ENCODE peak calls at places on chromosomes 13 and 19, in seven cellular contexts. One of them, this sample, is unnamed.

GRCh38 chr13:34357435-34358232 is 539.7 kb downstream of the RFC3 start:
- DNase-seq in upper lobe of left lung: no peak
- DNase-seq in transverse colon: no peak
- DNase-seq in adrenal gland: peak; percentile 59
- DNase-seq in tibial nerve: no peak
- DNase-seq in HCT116: no peak
- DNase-seq in ovary: no peak
- DNase-seq in this sample: no peak

GRCh38 chr19:51097166-51097736 is 11.0 kb downstream of the CTU1 start:
- DNase-seq in ovary: peak; percentile 78
- DNase-seq in upper lobe of left lung: no peak
- DNase-seq in tibial nerve: peak; percentile 21
- DNase-seq in HCT116: peak; percentile 31
- DNase-seq in adrenal gland: peak; percentile 78
- DNase-seq in transverse colon: peak; percentile 61
- DNase-seq in this sample: peak; percentile 75

GRCh38 chr19:58317481-58318072 is 9.2 kb upstream of the ZSCAN22 start:
- DNase-seq in adrenal gland: no peak
- DNase-seq in transverse colon: no peak
- DNase-seq in ovary: no peak
- DNase-seq in upper lobe of left lung: no peak
- DNase-seq in tibial nerve: no peak
- DNase-seq in HCT116: no peak
- DNase-seq in this sample: no peak

GRCh38 chr19:2436926-2437325 is 9.5 kb upstream of the TIMM13 start:
- DNase-seq in tibial nerve: no peak
- DNase-seq in upper lobe of left lung: peak; percentile 85
- DNase-seq in HCT116: no peak
- DNase-seq in adrenal gland: no peak
- DNase-seq in transverse colon: no peak
- DNase-seq in ovary: no peak
- DNase-seq in this sample: no peak

GRCh38 chr19:13029893-13030292 is 34.6 kb downstream of the NFIX start:
- DNase-seq in adrenal gland: no peak
- DNase-seq in HCT116: no peak
- DNase-seq in tibial nerve: no peak
- DNase-seq in ovary: no peak
- DNase-seq in upper lobe of left lung: no peak
- DNase-seq in transverse colon: peak; percentile 64
- DNase-seq in this sample: no peak

GRCh38 chr13:33483471-33483870 is 197.9 kb upstream of the STARD13 start:
- DNase-seq in upper lobe of left lung: no peak
- DNase-seq in adrenal gland: no peak
- DNase-seq in ovary: no peak
- DNase-seq in transverse colon: no peak
- DNase-seq in tibial nerve: no peak
- DNase-seq in HCT116: no peak
- DNase-seq in this sample: no peak

GRCh38 chr13:33321686-33322473 is 36.3 kb upstream of the STARD13 start:
- DNase-seq in HCT116: no peak
- DNase-seq in adrenal gland: no peak
- DNase-seq in upper lobe of left lung: no peak
- DNase-seq in tibial nerve: no peak
- DNase-seq in ovary: no peak
- DNase-seq in transverse colon: no peak
- DNase-seq in this sample: no peak

GRCh38 chr13:70613295-70613694 is 505.0 kb upstream of the KLHL1 start:
- DNase-seq in HCT116: no peak
- DNase-seq in tibial nerve: no peak
- DNase-seq in transverse colon: no peak
- DNase-seq in adrenal gland: no peak
- DNase-seq in ovary: no peak
- DNase-seq in upper lobe of left lung: no peak
- DNase-seq in this sample: no peak

GRCh38 chr19:49877879-49878743 is 609 bp downstream of the TBC1D17 start:
- DNase-seq in HCT116: peak; percentile 93
- DNase-seq in adrenal gland: peak; percentile 99
- DNase-seq in transverse colon: peak; percentile 99
- DNase-seq in tibial nerve: peak; percentile 98
- DNase-seq in ovary: peak; percentile 99
- DNase-seq in upper lobe of left lung: peak; percentile 98
- DNase-seq in this sample: peak; percentile 97

GRCh38 chr19:8615813-8616596 is 5.5 kb upstream of the ADAMTS10 start:
- DNase-seq in adrenal gland: peak; percentile 77
- DNase-seq in ovary: peak; percentile 48
- DNase-seq in upper lobe of left lung: no peak
- DNase-seq in tibial nerve: peak; percentile 36
- DNase-seq in HCT116: peak; percentile 60
- DNase-seq in transverse colon: peak; percentile 44
- DNase-seq in this sample: peak; percentile 60

GRCh38 chr19:11381535-11382369 is 2.4 kb downstream of the EPOR start:
- DNase-seq in tibial nerve: no peak
- DNase-seq in HCT116: peak; percentile 90
- DNase-seq in adrenal gland: peak; percentile 90
- DNase-seq in upper lobe of left lung: peak; percentile 92
- DNase-seq in ovary: peak; percentile 66
- DNase-seq in transverse colon: peak; percentile 78
- DNase-seq in this sample: peak; percentile 63
- TF ChIP-seq POLR2A in tibial nerve: no peak
- TF ChIP-seq POLR2A in HCT116: no peak
- TF ChIP-seq POLR2A in adrenal gland: peak; percentile 2
- TF ChIP-seq POLR2A in upper lobe of left lung: no peak
- TF ChIP-seq POLR2A in ovary: no peak
- TF ChIP-seq POLR2A in transverse colon: no peak
- TF ChIP-seq POLR2A in this sample: no peak

GRCh38 chr19:16328824-16329482 is 4.3 kb downstream of the KLF2 start:
- DNase-seq in transverse colon: no peak
- DNase-seq in tibial nerve: no peak
- DNase-seq in upper lobe of left lung: no peak
- DNase-seq in HCT116: no peak
- DNase-seq in adrenal gland: no peak
- DNase-seq in ovary: peak; percentile 45
- DNase-seq in this sample: no peak
- H3K27me3 ChIP-seq in transverse colon: no peaks in the 10 kb centered on the region
- H3K27me3 ChIP-seq in tibial nerve: no peaks in the 10 kb centered on the region
- H3K27me3 ChIP-seq in upper lobe of left lung: no peaks in the 10 kb centered on the region
- H3K27me3 ChIP-seq in HCT116: no peaks in the 10 kb centered on the region
- H3K27me3 ChIP-seq in adrenal gland: no peaks in the 10 kb centered on the region
- H3K27me3 ChIP-seq in ovary: no peaks in the 10 kb centered on the region
- H3K27me3 ChIP-seq in this sample: no peaks in the 10 kb centered on the region

GRCh38 chr13:21671793-21672680 is 1.2 kb downstream of the FGF9 start:
- DNase-seq in upper lobe of left lung: no peak
- DNase-seq in adrenal gland: peak; percentile 33
- DNase-seq in ovary: no peak
- DNase-seq in tibial nerve: no peak
- DNase-seq in HCT116: no peak
- DNase-seq in transverse colon: no peak
- DNase-seq in this sample: no peak

GRCh38 chr13:21672811-21673591 is 2.1 kb downstream of the FGF9 start:
- DNase-seq in adrenal gland: peak; percentile 42
- DNase-seq in upper lobe of left lung: no peak
- DNase-seq in transverse colon: no peak
- DNase-seq in tibial nerve: no peak
- DNase-seq in HCT116: no peak
- DNase-seq in ovary: no peak
- DNase-seq in this sample: no peak

GRCh38 chr13:21670006-21670882 is 629 bp upstream of the FGF9 start:
- DNase-seq in adrenal gland: peak; percentile 59
- DNase-seq in ovary: peak; percentile 63
- DNase-seq in transverse colon: peak; percentile 66
- DNase-seq in HCT116: no peak
- DNase-seq in tibial nerve: no peak
- DNase-seq in upper lobe of left lung: peak; percentile 90
- DNase-seq in this sample: peak; percentile 45

GRCh38 chr13:21668665-21669599 is 1.9 kb upstream of the FGF9 start:
- DNase-seq in ovary: peak; percentile 48
- DNase-seq in adrenal gland: peak; percentile 68
- DNase-seq in upper lobe of left lung: peak; percentile 54
- DNase-seq in transverse colon: peak; percentile 47
- DNase-seq in tibial nerve: no peak
- DNase-seq in HCT116: no peak
- DNase-seq in this sample: peak; percentile 25

GRCh38 chr13:21670883-21671792 is at the start of gene FGF9:
- DNase-seq in upper lobe of left lung: peak; percentile 96
- DNase-seq in adrenal gland: peak; percentile 74
- DNase-seq in tibial nerve: no peak
- DNase-seq in ovary: peak; percentile 63
- DNase-seq in transverse colon: peak; percentile 87
- DNase-seq in HCT116: peak; percentile 75
- DNase-seq in this sample: peak; percentile 80
- TF ChIP-seq POLR2A in upper lobe of left lung: peak; percentile 71
- TF ChIP-seq POLR2A in adrenal gland: peak; percentile 77
- TF ChIP-seq POLR2A in tibial nerve: peak; percentile 40
- TF ChIP-seq POLR2A in ovary: no peak
- TF ChIP-seq POLR2A in transverse colon: peak; percentile 55
- TF ChIP-seq POLR2A in HCT116: peak; percentile 49
- TF ChIP-seq POLR2A in this sample: peak; percentile 55

DNA sequence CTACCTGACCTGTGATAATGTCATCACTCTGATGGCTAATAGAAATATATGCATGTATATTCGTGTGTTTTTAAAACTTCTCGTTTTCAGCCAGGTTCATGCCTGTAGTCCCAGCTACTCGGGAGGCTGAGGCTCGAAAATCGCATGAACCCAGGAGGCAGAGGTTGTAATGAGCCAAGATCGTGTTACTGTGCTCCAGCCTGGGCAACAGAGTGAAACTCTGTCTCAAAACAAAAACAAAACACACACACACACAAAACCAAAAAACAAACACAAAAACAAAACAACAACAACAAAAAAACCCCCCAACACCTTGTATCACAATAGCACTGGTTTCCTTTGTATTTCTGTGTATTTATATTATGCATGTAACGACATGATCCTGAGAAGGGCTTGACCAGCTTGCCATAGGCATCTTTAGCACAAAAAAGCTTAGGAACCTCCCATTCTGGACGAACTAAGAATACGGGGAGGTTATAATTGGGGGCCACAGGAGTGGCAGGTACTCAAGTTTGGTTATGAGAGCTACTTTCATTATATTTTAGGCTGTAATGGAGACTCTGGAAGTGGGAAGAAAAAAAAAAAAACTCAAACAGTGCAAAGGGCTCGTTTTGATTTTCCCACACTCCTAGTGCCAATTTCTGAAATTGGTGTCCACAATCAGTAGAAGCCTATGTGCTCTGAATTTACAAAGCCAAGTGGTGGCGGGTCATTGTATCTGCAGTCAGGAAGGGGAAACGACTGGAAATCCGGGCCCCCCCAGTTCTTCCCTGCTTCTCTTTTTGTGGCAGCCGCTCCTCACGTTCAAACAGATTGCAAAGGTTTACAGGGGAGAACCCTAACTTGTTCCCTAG is 1.2 kb upstream of the ACP7 start:
- DNase-seq in transverse colon: no peak
- DNase-seq in adrenal gland: no peak
- DNase-seq in HCT116: no peak
- DNase-seq in upper lobe of left lung: no peak
- DNase-seq in ovary: no peak
- DNase-seq in tibial nerve: no peak
- DNase-seq in this sample: no peak
- H3K27me3 ChIP-seq in transverse colon: peaks cover 75% of the 10 kb centered on the region
- H3K27me3 ChIP-seq in adrenal gland: peaks cover 42% of the 10 kb centered on the region
- H3K27me3 ChIP-seq in HCT116: no peaks in the 10 kb centered on the region
- H3K27me3 ChIP-seq in upper lobe of left lung: peaks cover 16% of the 10 kb centered on the region
- H3K27me3 ChIP-seq in ovary: no peaks in the 10 kb centered on the region
- H3K27me3 ChIP-seq in tibial nerve: peaks cover 69% of the 10 kb centered on the region
- H3K27me3 ChIP-seq in this sample: no peaks in the 10 kb centered on the region